ENCODE peak calls at places on chromosomes 1 and 21, in nine cellular contexts. Q is AG10803, O is BJ, J is mesothelial cell of epicardium, E is astrocyte of the spinal cord, S is GM13977, V is kidney epithelial cell, F is body of pancreas, P is brain microvascular endothelial cell. K is an unnamed sample.

GRCh38 chr21:22120616-22121266 is 1122.5 kb downstream of the NCAM2 start:
- DNase-seq in Q (no peak), O (no peak), J (no peak), E (peak), S (no peak), V (no peak), F (peak), P (no peak), K (no peak)

GRCh38 chr1:16018308-16018707 is 465 bp upstream of the HSPB7 start:
- DNase-seq in Q (no peak), O (no peak), J (no peak), E (no peak), S (no peak), V (no peak), F (no peak), P (no peak), K (no peak)

GRCh38 chr1:145730900-145731299 is 11.6 kb downstream of the CD160 start:
- DNase-seq in Q (no peak), O (no peak), J (no peak), E (no peak), S (no peak), V (no peak), F (no peak), P (no peak), K (no peak)

GRCh38 chr1:94769551-94769950 is 50.6 kb upstream of the SLC44A3 start:
- DNase-seq in Q (peak), O (no peak), J (no peak), E (no peak), S (no peak), V (no peak), F (no peak), P (no peak), K (no peak)

GRCh38 chr1:246785536-246786111 is 61.4 kb downstream of the SCCPDH start:
- DNase-seq in Q (no peak), O (no peak), J (no peak), E (no peak), S (no peak), V (no peak), F (no peak), P (no peak), K (no peak)

GRCh38 chr1:56416385-56416972 is 162.9 kb downstream of the PLPP3 start:
- DNase-seq in Q (peak), O (no peak), J (no peak), E (no peak), S (no peak), V (no peak), F (no peak), P (no peak), K (no peak)

GRCh38 chr21:42750737-42751530 is 97.5 kb downstream of the PDE9A start:
- DNase-seq in Q (no peak), O (no peak), J (no peak), E (no peak), S (no peak), V (no peak), F (no peak), P (no peak), K (no peak)

GRCh38 chr1:161930064-161930463 is 93.6 kb downstream of the OLFML2B start:
- DNase-seq in Q (peak), O (peak), J (no peak), E (peak), S (no peak), V (no peak), F (no peak), P (no peak), K (no peak)

GRCh38 chr1:214029796-214030195 is 42.0 kb downstream of the PROX1 start:
- DNase-seq in Q (peak), O (no peak), J (no peak), E (peak), S (no peak), V (no peak), F (no peak), P (no peak), K (no peak)

GRCh38 chr1:52210044-52210443 is 68.2 kb downstream of the ZFYVE9 start:
- DNase-seq in Q (no peak), O (no peak), J (no peak), E (no peak), S (no peak), V (no peak), F (no peak), P (no peak), K (no peak)

GRCh38 chr21:36127977-36128376 is 6.9 kb upstream of the CBR3 start:
- DNase-seq in Q (no peak), O (no peak), J (no peak), E (no peak), S (no peak), V (no peak), F (no peak), P (no peak), K (no peak)

GRCh38 chr1:9211291-9211811 is 23.2 kb upstream of the H6PD start:
- DNase-seq in Q (no peak), O (no peak), J (no peak), E (peak), S (no peak), V (no peak), F (no peak), P (peak), K (no peak)

GRCh38 chr1:5369223-5369622 is 623.0 kb downstream of the NPHP4 start:
- DNase-seq in Q (no peak), O (no peak), J (no peak), E (no peak), S (no peak), V (no peak), F (no peak), P (no peak), K (no peak)

GRCh38 chr1:29428216-29428615 is 191.9 kb downstream of the PTPRU start:
- DNase-seq in Q (no peak), O (no peak), J (no peak), E (no peak), S (no peak), V (no peak), F (no peak), P (no peak), K (no peak)

GRCh38 chr1:4624141-4624715 is 30.2 kb upstream of the AJAP1 start:
- DNase-seq in Q (no peak), O (no peak), J (no peak), E (no peak), S (no peak), V (no peak), F (no peak), P (no peak), K (no peak)

GRCh38 chr21:38300180-38300579 is 43.4 kb downstream of the KCNJ15 start:
- DNase-seq in Q (no peak), O (no peak), J (no peak), E (no peak), S (no peak), V (no peak), F (no peak), P (no peak), K (no peak)

GRCh38 chr1:32014199-32014936 is 700 bp downstream of the KHDRBS1 start:
- DNase-seq in Q (peak), O (no peak), J (peak), E (peak), S (peak), V (no peak), F (peak), P (peak), K (no peak)

GRCh38 chr1:242017580-242018233 is 18.8 kb upstream of the MAP1LC3C start:
- DNase-seq in Q (peak), O (no peak), J (no peak), E (peak), S (peak), V (no peak), F (peak), P (peak), K (no peak)

GRCh38 chr1:248847956-248848561 is 10.0 kb downstream of the ZNF672 start:
- DNase-seq in Q (no peak), O (no peak), J (no peak), E (no peak), S (no peak), V (no peak), F (no peak), P (no peak), K (no peak)

GRCh38 chr21:27369234-27369633 is 402.3 kb upstream of the ADAMTS5 start:
- DNase-seq in Q (no peak), O (no peak), J (no peak), E (no peak), S (no peak), V (no peak), F (no peak), P (no peak), K (no peak)

GRCh38 chr1:210850556-210850955 is 283.4 kb downstream of the KCNH1 start:
- DNase-seq in Q (no peak), O (no peak), J (no peak), E (no peak), S (no peak), V (no peak), F (no peak), P (no peak), K (no peak)

GRCh38 chr1:98387701-98388100 is 273.8 kb upstream of the SNX7 start:
- DNase-seq in Q (no peak), O (no peak), J (no peak), E (peak), S (no peak), V (no peak), F (no peak), P (no peak), K (no peak)

GRCh38 chr1:103516693-103517092 is 8.8 kb upstream of the RNPC3 start:
- DNase-seq in Q (peak), O (no peak), J (no peak), E (peak), S (no peak), V (no peak), F (no peak), P (peak), K (no peak)

GRCh38 chr1:37808369-37809319 is 636 bp upstream of the YRDC start:
- DNase-seq in Q (peak), O (no peak), J (peak), E (peak), S (peak), V (no peak), F (peak), P (peak), K (no peak)

GRCh38 chr21:15742052-15742451 is 12.3 kb downstream of the USP25 start:
- DNase-seq in Q (no peak), O (no peak), J (no peak), E (no peak), S (no peak), V (no peak), F (no peak), P (no peak), K (no peak)

GRCh38 chr1:147630447-147630846 is 39.9 kb downstream of the ACP6 start:
- DNase-seq in Q (peak), O (no peak), J (no peak), E (no peak), S (no peak), V (no peak), F (no peak), P (no peak), K (no peak)

GRCh38 chr1:178627037-178627436 is 98.0 kb upstream of the RALGPS2 start:
- DNase-seq in Q (no peak), O (no peak), J (no peak), E (no peak), S (no peak), V (no peak), F (no peak), P (no peak), K (no peak)

GRCh38 chr1:209106237-209106741 is 477.2 kb upstream of the CAMK1G start:
- DNase-seq in Q (peak), O (no peak), J (no peak), E (peak), S (no peak), V (no peak), F (no peak), P (peak), K (no peak)

GRCh38 chr1:198678901-198679329 is 40.1 kb downstream of the PTPRC start:
- DNase-seq in Q (no peak), O (no peak), J (no peak), E (no peak), S (no peak), V (no peak), F (no peak), P (no peak), K (no peak)

GRCh38 chr1:28602536-28603439 is 10.7 kb downstream of the RAB42 start:
- DNase-seq in Q (peak), O (no peak), J (peak), E (peak), S (peak), V (no peak), F (peak), P (peak), K (peak)

DNA sequence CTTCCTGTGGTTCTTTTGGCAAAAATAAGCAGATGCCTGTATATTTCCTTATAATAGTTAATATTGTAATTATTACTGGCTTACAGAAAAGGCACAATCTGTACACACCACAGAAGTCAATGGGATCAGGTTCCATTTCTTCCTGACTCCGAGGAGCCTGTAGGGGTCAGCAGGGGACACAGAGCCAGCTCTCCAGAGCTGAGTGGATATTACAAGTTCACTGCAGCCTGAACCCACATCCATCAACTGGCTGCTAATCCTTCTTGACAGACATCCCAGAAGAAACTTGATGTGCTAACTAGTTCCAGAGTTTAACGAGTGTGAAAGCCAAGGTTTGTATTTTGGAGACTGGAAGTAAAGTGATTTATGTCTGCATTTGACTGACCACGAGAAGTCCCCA is 203.8 kb downstream of the LMX1A start:
- DNase-seq in Q (no peak), O (no peak), J (no peak), E (no peak), S (no peak), V (no peak), F (peak), P (no peak), K (no peak)
- TF ChIP-seq CTCF in Q (peak), O (peak), J (no peak), E (no peak), S (no peak), V (peak), F (no peak), P (no peak), K (no peak)

GRCh38 chr1:234724517-234725176 is 114.7 kb upstream of the IRF2BP2 start:
- DNase-seq in Q (no peak), O (no peak), J (peak), E (no peak), S (peak), V (no peak), F (peak), P (no peak), K (no peak)
- TF ChIP-seq CTCF in Q (no peak), O (no peak), J (no peak), E (no peak), S (no peak), V (no peak), F (no peak), P (no peak), K (no peak)

GRCh38 chr1:203166192-203166940 is 9.3 kb downstream of the MYBPH start:
- DNase-seq in Q (no peak), O (no peak), J (no peak), E (no peak), S (peak), V (no peak), F (peak), P (no peak), K (no peak)
- TF ChIP-seq CTCF in Q (no peak), O (no peak), J (no peak), E (no peak), S (peak), V (peak), F (no peak), P (peak), K (peak)

GRCh38 chr1:47424336-47424982 is 8.4 kb downstream of the FOXE3 start:
- DNase-seq in Q (peak), O (no peak), J (no peak), E (peak), S (no peak), V (no peak), F (peak), P (peak), K (no peak)
- TF ChIP-seq CTCF in Q (peak), O (peak), J (peak), E (peak), S (peak), V (peak), F (no peak), P (peak), K (peak)

GRCh38 chr1:173477286-173478098 is at the start of gene PRDX6:
- DNase-seq in Q (peak), O (no peak), J (peak), E (peak), S (no peak), V (no peak), F (peak), P (peak), K (peak)
- TF ChIP-seq CTCF in Q (no peak), O (no peak), J (no peak), E (no peak), S (no peak), V (no peak), F (no peak), P (no peak), K (no peak)

GRCh38 chr1:10613340-10613739 is 138.6 kb downstream of the PEX14 start:
- DNase-seq in Q (no peak), O (no peak), J (no peak), E (no peak), S (no peak), V (no peak), F (no peak), P (no peak), K (no peak)
- TF ChIP-seq CTCF in Q (no peak), O (no peak), J (no peak), E (no peak), S (no peak), V (no peak), F (no peak), P (no peak), K (no peak)

GRCh38 chr1:87980494-87980893 is 651.8 kb downstream of the LMO4 start:
- DNase-seq in Q (no peak), O (no peak), J (no peak), E (no peak), S (no peak), V (no peak), F (peak), P (no peak), K (no peak)
- TF ChIP-seq CTCF in Q (no peak), O (no peak), J (no peak), E (no peak), S (no peak), V (no peak), F (no peak), P (no peak), K (no peak)

GRCh38 chr1:64378826-64379225 is 91.1 kb upstream of the CACHD1 start:
- DNase-seq in Q (no peak), O (no peak), J (no peak), E (no peak), S (no peak), V (no peak), F (no peak), P (no peak), K (no peak)
- TF ChIP-seq CTCF in Q (peak), O (no peak), J (no peak), E (no peak), S (no peak), V (no peak), F (peak), P (no peak), K (no peak)

K was measured in AG04449.